ENCODE peak calls at places on chromosome X, in four cellular contexts. One of them, this sample, is unnamed.

GRCh38 chrX:130555757-130556156 is 154.0 kb downstream of the RBMX2 start:
- DNase-seq in HepG2: no peak
- DNase-seq in upper lobe of left lung: no peak
- DNase-seq in H1: no peak
- DNase-seq in this sample: no peak

GRCh38 chrX:30308263-30309138 is 689 bp downstream of the NR0B1 start:
- DNase-seq in H1: no peak
- DNase-seq in upper lobe of left lung: peak; percentile 63
- DNase-seq in HepG2: no peak
- DNase-seq in this sample: peak; percentile 87

GRCh38 chrX:51568586-51568985 is 50.1 kb downstream of the CENPVL3 start:
- DNase-seq in H1: no peak
- DNase-seq in HepG2: no peak
- DNase-seq in upper lobe of left lung: no peak
- DNase-seq in this sample: peak; percentile 38

GRCh38 chrX:72240976-72241375 is 2.1 kb upstream of the ERCC6L start:
- DNase-seq in upper lobe of left lung: no peak
- DNase-seq in H1: no peak
- DNase-seq in HepG2: peak; percentile 9
- DNase-seq in this sample: no peak

GRCh38 chrX:112651766-112652165 is 28.0 kb downstream of the LHFPL1 start:
- DNase-seq in upper lobe of left lung: no peak
- DNase-seq in H1: no peak
- DNase-seq in HepG2: no peak
- DNase-seq in this sample: no peak

GRCh38 chrX:66728818-66729271 is 90.0 kb upstream of the EDA2R start:
- DNase-seq in HepG2: peak; percentile 6
- DNase-seq in upper lobe of left lung: no peak
- DNase-seq in H1: peak; percentile 13
- DNase-seq in this sample: peak; percentile 55

GRCh38 chrX:65536291-65536690 is 1.7 kb upstream of the LAS1L start:
- DNase-seq in upper lobe of left lung: no peak
- DNase-seq in H1: no peak
- DNase-seq in HepG2: no peak
- DNase-seq in this sample: no peak

GRCh38 chrX:10085223-10085622 is 71.6 kb upstream of the CLCN4 start:
- DNase-seq in HepG2: no peak
- DNase-seq in H1: no peak
- DNase-seq in upper lobe of left lung: no peak
- DNase-seq in this sample: no peak

GRCh38 chrX:134512566-134512965 is 52.6 kb downstream of the HPRT1 start:
- DNase-seq in upper lobe of left lung: no peak
- DNase-seq in H1: no peak
- DNase-seq in HepG2: peak; percentile 25
- DNase-seq in this sample: peak; percentile 52

GRCh38 chrX:84118315-84118714 is 69.7 kb downstream of the RPS6KA6 start:
- DNase-seq in H1: no peak
- DNase-seq in upper lobe of left lung: no peak
- DNase-seq in HepG2: no peak
- DNase-seq in this sample: no peak

GRCh38 chrX:78708171-78708570 is 39.3 kb upstream of the LPAR4 start:
- DNase-seq in H1: peak; percentile 5
- DNase-seq in HepG2: peak; percentile 1
- DNase-seq in upper lobe of left lung: no peak
- DNase-seq in this sample: peak; percentile 10

GRCh38 chrX:42098897-42099296 is 175.5 kb upstream of the CASK start:
- DNase-seq in upper lobe of left lung: peak; percentile 4
- DNase-seq in H1: no peak
- DNase-seq in HepG2: no peak
- DNase-seq in this sample: no peak

GRCh38 chrX:150715180-150715579 is 22.0 kb downstream of the MTMR1 start:
- DNase-seq in HepG2: no peak
- DNase-seq in upper lobe of left lung: no peak
- DNase-seq in H1: no peak
- DNase-seq in this sample: no peak

GRCh38 chrX:20252392-20253231 is 14.1 kb downstream of the RPS6KA3 start:
- DNase-seq in upper lobe of left lung: no peak
- DNase-seq in H1: peak; percentile 29
- DNase-seq in HepG2: peak; percentile 35
- DNase-seq in this sample: peak; percentile 37

GRCh38 chrX:18290200-18290599 is 64.3 kb downstream of the SCML2 start:
- DNase-seq in upper lobe of left lung: no peak
- DNase-seq in H1: no peak
- DNase-seq in HepG2: no peak
- DNase-seq in this sample: no peak

GRCh38 chrX:46376246-46376885 is 168.9 kb downstream of the ZNF674 start:
- DNase-seq in HepG2: peak; percentile 57
- DNase-seq in H1: no peak
- DNase-seq in upper lobe of left lung: no peak
- DNase-seq in this sample: no peak

GRCh38 chrX:42246814-42247213 is 323.5 kb upstream of the CASK start:
- DNase-seq in H1: no peak
- DNase-seq in upper lobe of left lung: no peak
- DNase-seq in HepG2: peak; percentile 11
- DNase-seq in this sample: no peak

GRCh38 chrX:48896611-48897011 is 957 bp downstream of the TIMM17B start:
- DNase-seq in HepG2: no peak
- DNase-seq in H1: no peak
- DNase-seq in upper lobe of left lung: no peak
- DNase-seq in this sample: no peak

GRCh38 chrX:56994375-56995270 is 718 bp downstream of the SPIN3 start:
- DNase-seq in HepG2: no peak
- DNase-seq in upper lobe of left lung: peak; percentile 48
- DNase-seq in H1: no peak
- DNase-seq in this sample: peak; percentile 1

GRCh38 chrX:131792789-131793462 is 230.2 kb upstream of the STK26 start:
- DNase-seq in HepG2: no peak
- DNase-seq in upper lobe of left lung: no peak
- DNase-seq in H1: no peak
- DNase-seq in this sample: peak; percentile 87

GRCh38 chrX:10360121-10360520 is 203.3 kb downstream of the CLCN4 start:
- DNase-seq in upper lobe of left lung: no peak
- DNase-seq in HepG2: no peak
- DNase-seq in H1: no peak
- DNase-seq in this sample: no peak

GRCh38 chrX:119398974-119399771 is at the start of gene SLC25A43:
- DNase-seq in HepG2: no peak
- DNase-seq in upper lobe of left lung: peak; percentile 89
- DNase-seq in H1: no peak
- DNase-seq in this sample: peak; percentile 37

GRCh38 chrX:87663421-87663820 is 145.8 kb downstream of the KLHL4 start:
- DNase-seq in HepG2: no peak
- DNase-seq in H1: no peak
- DNase-seq in upper lobe of left lung: no peak
- DNase-seq in this sample: no peak

GRCh38 chrX:122238801-122239200 is 945.3 kb upstream of the GRIA3 start:
- DNase-seq in HepG2: no peak
- DNase-seq in upper lobe of left lung: no peak
- DNase-seq in H1: no peak
- DNase-seq in this sample: no peak

GRCh38 chrX:13033193-13033592 is 11.2 kb downstream of the FAM9C start:
- DNase-seq in upper lobe of left lung: no peak
- DNase-seq in HepG2: no peak
- DNase-seq in H1: no peak
- DNase-seq in this sample: no peak

GRCh38 chrX:144798972-144799371 is 448.3 kb upstream of the SPANXN1 start:
- DNase-seq in upper lobe of left lung: no peak
- DNase-seq in HepG2: no peak
- DNase-seq in H1: no peak
- DNase-seq in this sample: no peak

GRCh38 chrX:13167444-13168207 is 123.2 kb upstream of the FAM9C start:
- DNase-seq in H1: no peak
- DNase-seq in upper lobe of left lung: no peak
- DNase-seq in HepG2: no peak
- DNase-seq in this sample: no peak

GRCh38 chrX:1528186-1528883 is 8.7 kb downstream of the P2RY8 start:
- DNase-seq in HepG2: no peak
- DNase-seq in upper lobe of left lung: no peak
- DNase-seq in H1: no peak
- DNase-seq in this sample: peak; percentile 17

GRCh38 chrX:68693481-68694410 is 46.3 kb downstream of the STARD8 start:
- DNase-seq in HepG2: no peak
- DNase-seq in H1: no peak
- DNase-seq in upper lobe of left lung: peak; percentile 91
- DNase-seq in this sample: peak; percentile 61

GRCh38 chrX:134167804-134168203 is 69.2 kb upstream of the CCDC160 start:
- DNase-seq in HepG2: no peak
- DNase-seq in H1: no peak
- DNase-seq in upper lobe of left lung: no peak
- DNase-seq in this sample: no peak

GRCh38 chrX:112368371-112368770 is 285.8 kb upstream of the TRPC5 start:
- DNase-seq in upper lobe of left lung: no peak
- DNase-seq in H1: no peak
- DNase-seq in HepG2: no peak
- DNase-seq in this sample: no peak

GRCh38 chrX:56766554-56767412 is 37.7 kb downstream of the NBDY start:
- DNase-seq in H1: no peak
- DNase-seq in HepG2: no peak
- DNase-seq in upper lobe of left lung: no peak
- DNase-seq in this sample: no peak

GRCh38 chrX:133965321-133965720 is 20.1 kb downstream of the GPC3 start:
- DNase-seq in HepG2: no peak
- DNase-seq in H1: no peak
- DNase-seq in upper lobe of left lung: no peak
- DNase-seq in this sample: no peak

GRCh38 chrX:24619647-24620046 is 27.5 kb downstream of the PCYT1B start:
- DNase-seq in upper lobe of left lung: peak; percentile 4
- DNase-seq in H1: no peak
- DNase-seq in HepG2: peak; percentile 36
- DNase-seq in this sample: peak; percentile 47

GRCh38 chrX:8755813-8756212 is 23.9 kb upstream of the ANOS1 start:
- DNase-seq in upper lobe of left lung: no peak
- DNase-seq in HepG2: no peak
- DNase-seq in H1: no peak
- DNase-seq in this sample: no peak

GRCh38 chrX:18994713-18995112 is 10.8 kb upstream of the PHKA2 start:
- DNase-seq in upper lobe of left lung: no peak
- DNase-seq in H1: no peak
- DNase-seq in HepG2: peak; percentile 17
- DNase-seq in this sample: peak; percentile 50

GRCh38 chrX:20973038-20973437 is 401.2 kb upstream of the CNKSR2 start:
- DNase-seq in HepG2: no peak
- DNase-seq in H1: peak; percentile 5
- DNase-seq in upper lobe of left lung: no peak
- DNase-seq in this sample: no peak

GRCh38 chrX:40866878-40867277 is 131.5 kb upstream of the MED14 start:
- DNase-seq in H1: no peak
- DNase-seq in upper lobe of left lung: no peak
- DNase-seq in HepG2: no peak
- DNase-seq in this sample: no peak
- H3K27ac ChIP-seq in H1: no peak overlapping the region
- H3K27ac ChIP-seq in upper lobe of left lung: no peak overlapping the region
- H3K27ac ChIP-seq in HepG2: no peak overlapping the region
- H3K27ac ChIP-seq in this sample: no peak overlapping the region

GRCh38 chrX:14886252-14886651 is 13.0 kb downstream of the MOSPD2 start:
- DNase-seq in H1: no peak
- DNase-seq in HepG2: no peak
- DNase-seq in upper lobe of left lung: no peak
- DNase-seq in this sample: no peak
- H3K27ac ChIP-seq in H1: no peak overlapping the region
- H3K27ac ChIP-seq in HepG2: no peak overlapping the region
- H3K27ac ChIP-seq in upper lobe of left lung: no peak overlapping the region
- H3K27ac ChIP-seq in this sample: no peak overlapping the region

DNA sequence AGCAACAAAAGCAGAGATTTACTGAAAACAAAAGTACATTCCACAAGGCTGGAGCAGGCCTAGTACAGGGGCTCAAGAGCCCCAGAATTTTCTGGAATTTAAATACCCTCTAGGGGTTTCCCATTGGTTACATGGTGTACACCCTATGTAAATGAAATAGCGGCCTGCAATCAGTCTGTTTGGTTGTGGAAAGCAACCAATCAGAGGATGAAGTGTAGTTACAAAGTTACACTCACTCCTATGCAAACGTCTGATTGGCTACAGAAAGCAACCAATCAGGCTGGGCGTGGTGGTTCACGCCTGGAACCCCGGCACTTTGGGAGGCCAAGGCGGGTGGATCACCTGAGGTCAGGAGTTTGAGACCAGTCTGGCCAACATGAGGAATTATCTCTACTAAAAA is 13.8 kb upstream of the TXLNG start:
- DNase-seq in H1: no peak
- DNase-seq in upper lobe of left lung: no peak
- DNase-seq in HepG2: peak; percentile 70
- DNase-seq in this sample: no peak
- H3K27ac ChIP-seq in H1: peak overlapping the region; percentile 83
- H3K27ac ChIP-seq in upper lobe of left lung: no peak overlapping the region
- H3K27ac ChIP-seq in HepG2: peak overlapping the region; percentile 100
- H3K27ac ChIP-seq in this sample: no peak overlapping the region

GRCh38 chrX:136662104-136662503 is 14.1 kb downstream of the CD40LG start:
- DNase-seq in HepG2: no peak
- DNase-seq in upper lobe of left lung: no peak
- DNase-seq in H1: no peak
- DNase-seq in this sample: no peak
- H3K27ac ChIP-seq in HepG2: no peak overlapping the region
- H3K27ac ChIP-seq in upper lobe of left lung: no peak overlapping the region
- H3K27ac ChIP-seq in H1: no peak overlapping the region
- H3K27ac ChIP-seq in this sample: no peak overlapping the region

GRCh38 chrX:21974011-21974385 is 33.5 kb downstream of the SMS start:
- DNase-seq in H1: no peak
- DNase-seq in HepG2: no peak
- DNase-seq in upper lobe of left lung: no peak
- DNase-seq in this sample: no peak
- H3K27ac ChIP-seq in H1: no peak overlapping the region
- H3K27ac ChIP-seq in HepG2: no peak overlapping the region
- H3K27ac ChIP-seq in upper lobe of left lung: peak overlapping the region; percentile 62
- H3K27ac ChIP-seq in this sample: peak overlapping the region; percentile 4

GRCh38 chrX:153598541-153599191 is at the start of gene CCNQ:
- DNase-seq in HepG2: no peak
- DNase-seq in H1: no peak
- DNase-seq in upper lobe of left lung: peak; percentile 87
- DNase-seq in this sample: peak; percentile 59
- H3K27ac ChIP-seq in HepG2: peak within 1 kb of the TSS; percentile 40
- H3K27ac ChIP-seq in H1: no peak within 1 kb of the TSS
- H3K27ac ChIP-seq in upper lobe of left lung: peak within 1 kb of the TSS; percentile 83
- H3K27ac ChIP-seq in this sample: peak within 1 kb of the TSS; percentile 34

GRCh38 chrX:154307207-154307606 is 11.6 kb downstream of the TKTL1 start:
- DNase-seq in upper lobe of left lung: no peak
- DNase-seq in H1: no peak
- DNase-seq in HepG2: no peak
- DNase-seq in this sample: no peak

GRCh38 chrX:154305481-154306205 is 10.0 kb downstream of the TKTL1 start:
- DNase-seq in upper lobe of left lung: no peak
- DNase-seq in H1: no peak
- DNase-seq in HepG2: no peak
- DNase-seq in this sample: no peak

GRCh38 chrX:154308108-154308946 is 12.7 kb downstream of the TKTL1 start:
- DNase-seq in upper lobe of left lung: no peak
- DNase-seq in H1: peak; percentile 39
- DNase-seq in HepG2: peak; percentile 16
- DNase-seq in this sample: peak; percentile 27

GRCh38 chrX:154300815-154301214 is 5.2 kb downstream of the TKTL1 start:
- DNase-seq in upper lobe of left lung: no peak
- DNase-seq in H1: no peak
- DNase-seq in HepG2: no peak
- DNase-seq in this sample: no peak

GRCh38 chrX:154304901-154305300 is 9.3 kb downstream of the TKTL1 start:
- DNase-seq in H1: no peak
- DNase-seq in HepG2: no peak
- DNase-seq in upper lobe of left lung: no peak
- DNase-seq in this sample: no peak
- H3K27ac ChIP-seq in H1: no peak overlapping the region
- H3K27ac ChIP-seq in HepG2: no peak overlapping the region
- H3K27ac ChIP-seq in upper lobe of left lung: no peak overlapping the region
- H3K27ac ChIP-seq in this sample: no peak overlapping the region

This sample was measured in SJSA1.